ENCODE peak calls at places on chromosomes 6 and 20, in four cellular contexts. R is body of pancreas, N is ELF-1, W is AG09309. Y is an unnamed sample.

GRCh38 chr20:8812818-8813217 is 256.1 kb upstream of the PLCB4 start:
- DNase-seq in W (no peak), N (peak), R (peak), Y (peak)

GRCh38 chr6:35945650-35946025 is 24.7 kb upstream of the SRPK1 start:
- DNase-seq in N (no peak), W (no peak), R (no peak), Y (no peak)

GRCh38 chr6:154462425-154462824 is 48.1 kb downstream of the CNKSR3 start:
- DNase-seq in W (no peak), N (no peak), R (peak), Y (no peak)

GRCh38 chr20:21309678-21310467 is 6.7 kb downstream of the XRN2 start:
- DNase-seq in R (no peak), N (no peak), W (no peak), Y (no peak)

GRCh38 chr20:35314460-35315198 is 22.4 kb upstream of the FAM83C start:
- DNase-seq in R (no peak), W (no peak), N (no peak), Y (no peak)

GRCh38 chr6:151060096-151060741 is 179.5 kb upstream of the AKAP12 start:
- DNase-seq in N (no peak), W (peak), R (no peak), Y (no peak)

GRCh38 chr20:49866051-49866450 is 49.3 kb downstream of the SPATA2 start:
- DNase-seq in R (no peak), W (peak), N (no peak), Y (no peak)

GRCh38 chr20:31497838-31498540 is 16.3 kb upstream of the HM13 start:
- DNase-seq in W (peak), R (no peak), N (peak), Y (no peak)

GRCh38 chr6:34237722-34238506 is 1.2 kb downstream of the HMGA1 start:
- DNase-seq in N (no peak), R (peak), W (no peak), Y (peak)

Y was measured in H9.